ENCODE peak calls at places on chromosomes 4 and X, in six cellular contexts. O is cardiac muscle cell; T is right lobe of liver; M is CD4-positive, alpha-beta T cell; W is prostate gland; H is AG04449. A is an unnamed sample.

GRCh38 chr4:141158219-141158618 is 24.9 kb upstream of the RNF150 start:
- DNase-seq in O (peak; percentile 66), W (no peak), H (no peak), M (no peak), T (no peak), A (no peak)

GRCh38 chr4:97493815-97494518 is 649.3 kb downstream of the STPG2 start:
- DNase-seq in O (no peak), T (no peak), M (no peak), H (no peak), W (no peak), A (no peak)

GRCh38 chr4:84596826-84597225 is 13.9 kb downstream of the CDS1 start:
- DNase-seq in M (no peak), H (no peak), T (no peak), W (no peak), O (no peak), A (no peak)

GRCh38 chrX:110852180-110852579 is 56.6 kb upstream of the CHRDL1 start:
- DNase-seq in M (no peak), T (no peak), O (peak; percentile 54), W (no peak), H (no peak), A (no peak)

GRCh38 chr4:175674219-175674618 is 137.8 kb downstream of the GPM6A start:
- DNase-seq in O (no peak), H (no peak), M (no peak), W (no peak), T (no peak), A (no peak)

GRCh38 chr4:41257257-41257900 is 651 bp downstream of the UCHL1 start:
- DNase-seq in W (no peak), O (peak; percentile 47), H (no peak), T (peak; percentile 46), M (no peak), A (peak; percentile 53)

GRCh38 chr4:175536852-175537453 is 275.1 kb downstream of the GPM6A start:
- DNase-seq in W (no peak), O (peak; percentile 52), M (no peak), H (no peak), T (no peak), A (no peak)

GRCh38 chr4:57182132-57182874 is 72.1 kb upstream of the IGFBP7 start:
- DNase-seq in T (peak; percentile 47), H (no peak), O (no peak), M (no peak), W (no peak), A (peak; percentile 7)

GRCh38 chr4:73872331-73873108 is 3.3 kb downstream of the CXCL1 start:
- DNase-seq in T (no peak), H (no peak), O (no peak), M (no peak), W (no peak), A (no peak)

GRCh38 chr4:112288455-112288854 is 2.8 kb upstream of the TIFA start:
- DNase-seq in H (no peak), T (no peak), O (no peak), M (no peak), W (no peak), A (no peak)

GRCh38 chrX:41308884-41309655 is 24.9 kb upstream of the DDX3X start:
- DNase-seq in O (no peak), W (no peak), H (no peak), T (no peak), M (no peak), A (no peak)

GRCh38 chr4:19514276-19515070 is 737.2 kb upstream of the SLIT2 start:
- DNase-seq in H (no peak), T (no peak), W (no peak), O (no peak), M (no peak), A (no peak)

GRCh38 chrX:77426811-77427210 is 20.4 kb upstream of the FGF16 start:
- DNase-seq in M (no peak), T (no peak), W (no peak), O (no peak), H (no peak), A (no peak)

GRCh38 chr4:76758290-76758882 is 139.6 kb downstream of the SOWAHB start:
- DNase-seq in H (no peak), M (no peak), O (peak; percentile 51), W (no peak), T (peak; percentile 50), A (peak; percentile 53)

GRCh38 chr4:184907216-184907615 is 81.4 kb upstream of the ACSL1 start:
- DNase-seq in W (no peak), T (no peak), M (no peak), H (no peak), O (no peak), A (no peak)

GRCh38 chr4:162782778-162783507 is 383.7 kb downstream of the NAF1 start:
- DNase-seq in H (no peak), W (no peak), M (no peak), O (no peak), T (no peak), A (no peak)

GRCh38 chrX:112512509-112512908 is 167.2 kb downstream of the LHFPL1 start:
- DNase-seq in T (no peak), M (no peak), O (peak; percentile 7), W (no peak), H (no peak), A (no peak)

GRCh38 chr4:79661196-79661595 is 253.2 kb upstream of the GK2 start:
- DNase-seq in W (no peak), T (no peak), O (no peak), H (no peak), M (no peak), A (no peak)

GRCh38 chrX:53281321-53281822 is at the start of gene IQSEC2:
- DNase-seq in M (no peak), O (peak; percentile 75), H (no peak), T (peak; percentile 63), W (peak; percentile 72), A (peak; percentile 89)

GRCh38 chr4:41360214-41360910 is 103.6 kb downstream of the UCHL1 start:
- DNase-seq in H (no peak), T (peak; percentile 81), O (peak; percentile 85), M (no peak), W (peak; percentile 65), A (peak; percentile 59)

GRCh38 chr4:85787133-85787532 is 312.2 kb downstream of the ARHGAP24 start:
- DNase-seq in O (no peak), T (no peak), W (no peak), M (no peak), H (no peak), A (no peak)

GRCh38 chr4:10079951-10080873 is 36.4 kb downstream of the WDR1 start:
- DNase-seq in O (no peak), H (no peak), M (no peak), T (peak; percentile 56), W (no peak), A (no peak)

GRCh38 chrX:153411255-153411987 is at the start of gene ZFP92:
- DNase-seq in M (peak; percentile 34), O (no peak), T (no peak), W (no peak), H (no peak), A (peak; percentile 37)

GRCh38 chr4:152115794-152116193 is 355.0 kb upstream of the GATB start:
- DNase-seq in T (no peak), H (no peak), W (no peak), O (no peak), M (no peak), A (peak; percentile 24)

GRCh38 chrX:29281078-29281742 is 694.0 kb downstream of the IL1RAPL1 start:
- DNase-seq in O (no peak), M (no peak), W (no peak), H (no peak), T (peak; percentile 40), A (no peak)

GRCh38 chrX:153970398-153971123 is 1.1 kb downstream of the HCFC1 start:
- DNase-seq in M (no peak), W (no peak), T (no peak), O (peak; percentile 47), H (peak; percentile 12), A (no peak)

GRCh38 chr4:173919861-173920260 is 363.6 kb downstream of the FBXO8 start:
- DNase-seq in M (no peak), H (no peak), T (no peak), O (no peak), W (no peak), A (no peak)

GRCh38 chrX:134377537-134377936 is 82.4 kb upstream of the HPRT1 start:
- DNase-seq in O (peak; percentile 73), H (peak; percentile 5), W (peak; percentile 6), T (no peak), M (no peak), A (peak; percentile 28)
- TF ChIP-seq CTCF in O (peak; percentile 44), H (peak; percentile 27), W (no peak), T (peak; percentile 40), M (peak; percentile 21), A (no peak)

GRCh38 chrX:19121466-19121865 is 802 bp downstream of the ADGRG2 start:
- DNase-seq in H (no peak), M (no peak), W (no peak), T (no peak), O (no peak), A (no peak)

GRCh38 chrX:19127649-19128168 is 5.4 kb upstream of the ADGRG2 start:
- DNase-seq in T (no peak), O (no peak), W (no peak), M (no peak), H (no peak), A (no peak)

GRCh38 chrX:19122641-19123009 is 357 bp upstream of the ADGRG2 start:
- DNase-seq in W (no peak), M (no peak), O (peak; percentile 2), T (no peak), H (no peak), A (no peak)

GRCh38 chrX:19121898-19122640 is at the start of gene ADGRG2:
- DNase-seq in H (no peak), M (no peak), W (peak; percentile 25), O (peak; percentile 55), T (peak; percentile 55), A (no peak)
- TF ChIP-seq CTCF in H (peak; percentile 32), M (no peak), W (no peak), O (peak; percentile 8), T (peak; percentile 43), A (no peak)

GRCh38 chr4:29128810-29129209 is 1591.4 kb upstream of the PCDH7 start:
- DNase-seq in H (no peak), W (no peak), M (no peak), T (no peak), O (no peak), A (no peak)

GRCh38 chr4:29131304-29131703 is 1588.9 kb upstream of the PCDH7 start:
- DNase-seq in H (no peak), M (no peak), O (peak; percentile 3), T (no peak), W (no peak), A (no peak)
- TF ChIP-seq CTCF in H (no peak), M (no peak), O (no peak), T (no peak), W (no peak), A (no peak)

DNA sequence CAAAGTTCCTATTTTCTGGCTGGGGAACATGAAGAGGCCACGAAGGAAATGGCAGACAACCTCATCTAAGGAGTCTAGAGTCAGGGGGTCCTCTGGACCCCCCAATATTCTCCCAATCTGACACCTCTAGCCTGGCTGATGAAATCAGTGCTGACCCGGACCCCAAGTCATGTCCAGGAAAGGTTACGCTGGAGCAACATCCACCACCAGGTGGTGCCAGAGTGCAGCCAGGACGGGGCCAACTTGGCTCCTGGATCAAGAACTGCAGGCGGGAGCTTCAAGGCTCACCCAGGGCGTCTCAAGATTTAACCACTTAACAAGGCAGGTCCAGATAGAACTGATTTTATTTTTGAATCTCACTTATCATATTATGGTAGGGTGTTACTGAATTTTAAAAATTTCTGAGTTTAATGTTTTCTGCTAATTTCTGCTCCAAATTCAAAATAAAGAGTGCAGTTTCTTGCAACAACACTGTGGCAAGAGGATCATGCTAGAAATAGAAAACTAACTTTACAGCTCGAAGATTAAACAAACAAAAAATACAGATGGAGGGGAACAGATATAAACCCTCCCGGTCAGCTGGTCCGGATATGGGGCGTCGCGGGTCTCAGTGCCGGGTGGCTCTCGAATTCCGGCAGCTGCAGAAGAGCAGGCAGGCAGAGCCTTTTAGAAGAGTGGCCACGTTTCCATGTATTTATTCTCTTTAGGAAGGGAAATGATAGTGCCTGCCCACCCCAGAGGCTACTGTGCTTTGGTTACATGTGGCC is 135.5 kb downstream of the AFAP1 start:
- DNase-seq in T (peak; percentile 82), H (no peak), W (peak; percentile 77), O (peak; percentile 88), M (peak; percentile 87), A (peak; percentile 95)
- TF ChIP-seq CTCF in T (peak; percentile 90), H (peak; percentile 89), W (peak; percentile 97), O (peak; percentile 98), M (peak; percentile 87), A (peak; percentile 79)